ENCODE peak calls at places on chromosomes 7 and 10, in four cellular contexts. One of them, this sample, is unnamed.

GRCh38 chr10:76403876-76404275 is 972.5 kb downstream of the LRMDA start:
- DNase-seq in adrenal gland: peak
- DNase-seq in GM20000: no peak
- DNase-seq in H9: no peak
- DNase-seq in this sample: no peak

GRCh38 chr7:159031135-159031701 is 113.4 kb downstream of the VIPR2 start:
- DNase-seq in adrenal gland: peak
- DNase-seq in GM20000: no peak
- DNase-seq in H9: peak
- DNase-seq in this sample: no peak

GRCh38 chr7:121382479-121382878 is 13.6 kb downstream of the FAM3C start:
- DNase-seq in H9: no peak
- DNase-seq in adrenal gland: no peak
- DNase-seq in GM20000: no peak
- DNase-seq in this sample: no peak

GRCh38 chr10:42753126-42753506 is 29.5 kb upstream of the BMS1 start:
- DNase-seq in H9: peak
- DNase-seq in GM20000: peak
- DNase-seq in adrenal gland: peak
- DNase-seq in this sample: peak

GRCh38 chr10:4334076-4334475 is 491.9 kb upstream of the AKR1E2 start:
- DNase-seq in GM20000: no peak
- DNase-seq in adrenal gland: no peak
- DNase-seq in H9: no peak
- DNase-seq in this sample: no peak

GRCh38 chr7:30965372-30965771 is 1.6 kb downstream of the GHRHR start:
- DNase-seq in H9: no peak
- DNase-seq in adrenal gland: no peak
- DNase-seq in GM20000: no peak
- DNase-seq in this sample: no peak

GRCh38 chr10:124709862-124710261 is 34.3 kb downstream of the FAM53B start:
- DNase-seq in adrenal gland: no peak
- DNase-seq in H9: no peak
- DNase-seq in GM20000: no peak
- DNase-seq in this sample: no peak

GRCh38 chr10:97150191-97150590 is 35.6 kb downstream of the SLIT1 start:
- DNase-seq in GM20000: no peak
- DNase-seq in H9: no peak
- DNase-seq in adrenal gland: no peak
- DNase-seq in this sample: no peak

GRCh38 chr10:108582888-108583287 is 1340.4 kb downstream of the XPNPEP1 start:
- DNase-seq in H9: no peak
- DNase-seq in GM20000: no peak
- DNase-seq in adrenal gland: no peak
- DNase-seq in this sample: no peak

GRCh38 chr7:21044913-21045312 is 258.2 kb upstream of the SP8 start:
- DNase-seq in adrenal gland: no peak
- DNase-seq in GM20000: no peak
- DNase-seq in H9: no peak
- DNase-seq in this sample: no peak

GRCh38 chr7:29140873-29141468 is 5.4 kb downstream of the CPVL start:
- DNase-seq in GM20000: no peak
- DNase-seq in H9: no peak
- DNase-seq in adrenal gland: peak
- DNase-seq in this sample: no peak

GRCh38 chr7:68904635-68905034 is 693.6 kb upstream of the AUTS2 start:
- DNase-seq in H9: no peak
- DNase-seq in GM20000: no peak
- DNase-seq in adrenal gland: no peak
- DNase-seq in this sample: no peak
- TF ChIP-seq CTCF in H9: no peak
- TF ChIP-seq CTCF in GM20000: no peak
- TF ChIP-seq CTCF in adrenal gland: no peak
- TF ChIP-seq CTCF in this sample: no peak

DNA sequence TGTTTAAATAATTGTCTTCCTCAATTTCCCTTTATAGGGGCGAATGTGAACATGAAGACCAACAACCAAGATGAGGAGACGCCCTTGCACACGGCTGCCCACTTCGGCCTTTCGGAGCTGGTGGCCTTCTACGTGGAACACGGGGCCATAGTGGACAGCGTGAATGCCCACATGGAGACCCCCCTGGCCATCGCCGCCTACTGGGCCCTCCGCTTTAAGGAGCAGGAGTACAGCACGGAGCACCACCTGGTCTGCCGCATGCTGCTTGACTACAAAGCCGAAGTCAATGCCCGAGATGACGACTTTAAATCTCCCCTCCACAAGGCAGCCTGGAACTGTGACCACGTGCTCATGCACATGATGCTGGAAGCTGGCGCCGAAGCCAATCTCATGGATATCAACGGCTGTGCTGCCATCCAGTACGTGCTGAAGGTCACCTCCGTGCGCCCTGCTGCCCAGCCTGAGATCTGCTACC is 42.1 kb downstream of the ASB4 start:
- DNase-seq in H9: peak
- DNase-seq in adrenal gland: no peak
- DNase-seq in GM20000: no peak
- DNase-seq in this sample: no peak
- TF ChIP-seq CTCF in H9: no peak
- TF ChIP-seq CTCF in adrenal gland: no peak
- TF ChIP-seq CTCF in GM20000: no peak
- TF ChIP-seq CTCF in this sample: no peak

GRCh38 chr7:142030294-142030693 is 34.6 kb downstream of the MGAM start:
- DNase-seq in GM20000: no peak
- DNase-seq in H9: no peak
- DNase-seq in adrenal gland: no peak
- DNase-seq in this sample: no peak
- TF ChIP-seq CTCF in GM20000: no peak
- TF ChIP-seq CTCF in H9: peak
- TF ChIP-seq CTCF in adrenal gland: no peak
- TF ChIP-seq CTCF in this sample: no peak

GRCh38 chr7:50334341-50334994 is 30.0 kb downstream of the IKZF1 start:
- DNase-seq in adrenal gland: no peak
- DNase-seq in GM20000: no peak
- DNase-seq in H9: no peak
- DNase-seq in this sample: no peak

GRCh38 chr7:50336909-50337703 is 32.6 kb downstream of the IKZF1 start:
- DNase-seq in adrenal gland: no peak
- DNase-seq in H9: no peak
- DNase-seq in GM20000: no peak
- DNase-seq in this sample: no peak

GRCh38 chr7:50333266-50333665 is 28.8 kb downstream of the IKZF1 start:
- DNase-seq in H9: no peak
- DNase-seq in adrenal gland: no peak
- DNase-seq in GM20000: no peak
- DNase-seq in this sample: no peak

GRCh38 chr7:50335230-50335794 is 30.8 kb downstream of the IKZF1 start:
- DNase-seq in H9: no peak
- DNase-seq in GM20000: no peak
- DNase-seq in adrenal gland: no peak
- DNase-seq in this sample: no peak

GRCh38 chr7:50335795-50336754 is 31.6 kb downstream of the IKZF1 start:
- DNase-seq in adrenal gland: no peak
- DNase-seq in GM20000: no peak
- DNase-seq in H9: no peak
- DNase-seq in this sample: no peak
- TF ChIP-seq CTCF in adrenal gland: no peak
- TF ChIP-seq CTCF in GM20000: no peak
- TF ChIP-seq CTCF in H9: no peak
- TF ChIP-seq CTCF in this sample: no peak

DNA sequence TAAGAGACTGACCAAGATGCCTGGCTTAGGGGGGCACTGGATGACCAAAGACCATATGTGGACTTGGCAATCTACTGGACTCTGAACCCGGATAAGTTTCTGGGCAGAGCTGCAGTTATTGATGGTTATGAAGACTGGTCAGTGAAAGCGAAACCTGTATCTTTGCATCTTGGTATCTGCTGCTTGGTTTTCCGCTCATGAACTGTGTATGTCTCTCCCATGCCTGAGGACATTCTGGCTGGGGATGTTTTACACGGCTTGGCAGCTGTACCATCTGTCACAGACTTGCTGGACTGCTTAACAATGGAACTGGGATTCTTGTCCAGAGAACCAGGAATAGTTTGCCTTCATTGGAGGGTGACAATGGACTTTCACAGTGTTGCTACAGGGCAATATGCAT is 119.9 kb upstream of the TMEM106B start:
- DNase-seq in adrenal gland: peak
- DNase-seq in GM20000: no peak
- DNase-seq in H9: no peak
- DNase-seq in this sample: no peak
- TF ChIP-seq CTCF in adrenal gland: no peak
- TF ChIP-seq CTCF in GM20000: no peak
- TF ChIP-seq CTCF in H9: no peak
- TF ChIP-seq CTCF in this sample: no peak

GRCh38 chr7:143490719-143491306 is 13.1 kb downstream of the TAS2R41 start:
- DNase-seq in H9: peak
- DNase-seq in adrenal gland: no peak
- DNase-seq in GM20000: no peak
- DNase-seq in this sample: no peak
- TF ChIP-seq CTCF in H9: peak
- TF ChIP-seq CTCF in adrenal gland: peak
- TF ChIP-seq CTCF in GM20000: peak
- TF ChIP-seq CTCF in this sample: peak

GRCh38 chr7:156589808-156590207 is 50.8 kb upstream of the RNF32 start:
- DNase-seq in GM20000: no peak
- DNase-seq in adrenal gland: no peak
- DNase-seq in H9: no peak
- DNase-seq in this sample: no peak
- TF ChIP-seq CTCF in GM20000: no peak
- TF ChIP-seq CTCF in adrenal gland: no peak
- TF ChIP-seq CTCF in H9: no peak
- TF ChIP-seq CTCF in this sample: no peak

DNA sequence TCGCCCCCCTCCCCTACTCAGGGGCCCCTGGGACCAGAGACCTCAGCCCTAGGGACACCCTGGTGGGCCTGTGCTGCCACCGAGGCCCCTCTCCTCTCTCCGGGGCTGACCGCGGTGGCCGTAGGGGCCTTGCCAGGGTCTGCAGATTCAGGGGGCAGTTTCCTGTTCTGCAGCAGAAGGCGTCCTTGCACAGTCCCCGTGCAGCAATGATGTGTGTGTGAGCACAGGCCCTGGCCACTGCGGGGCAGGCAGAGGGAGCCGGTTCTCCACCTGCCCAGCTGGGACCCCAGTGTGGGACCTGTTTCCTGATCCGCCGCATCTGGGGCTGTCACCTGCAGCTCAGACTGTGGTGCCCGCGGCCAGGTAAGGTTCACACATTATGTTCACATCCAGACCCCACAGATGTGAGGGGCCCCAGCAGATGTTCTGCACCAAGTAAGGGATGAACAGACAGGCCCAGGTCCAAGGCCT is 60.7 kb upstream of the DNAJB6 start:
- DNase-seq in adrenal gland: no peak
- DNase-seq in GM20000: peak
- DNase-seq in H9: peak
- DNase-seq in this sample: no peak
- TF ChIP-seq CTCF in adrenal gland: no peak
- TF ChIP-seq CTCF in GM20000: no peak
- TF ChIP-seq CTCF in H9: no peak
- TF ChIP-seq CTCF in this sample: no peak

GRCh38 chr7:85806321-85806720 is 619.5 kb upstream of the SEMA3D start:
- DNase-seq in GM20000: no peak
- DNase-seq in adrenal gland: no peak
- DNase-seq in H9: peak
- DNase-seq in this sample: no peak
- TF ChIP-seq CTCF in GM20000: no peak
- TF ChIP-seq CTCF in adrenal gland: no peak
- TF ChIP-seq CTCF in H9: peak
- TF ChIP-seq CTCF in this sample: peak

This sample was measured in D721Med.